ENCODE peak calls at places on chromosomes 13 and 19, in nine cellular contexts. E is CD4-positive, alpha-beta memory T cell; R is astrocyte; S is body of pancreas; Z is HCT116; V is fibroblast of lung; Q is K562; O is SJCRH30; B is neuronal stem cell. D is an unnamed sample. For H3K4me1, the result is how much of the 10 kb centered on the place peaks cover.

GRCh38 chr13:112058519-112058873 is 8.5 kb upstream of the SOX1 start:
- DNase-seq in E (no peak), R (no peak), S (no peak), Z (no peak), V (no peak), Q (no peak), O (no peak), B (no peak), D (no peak)

GRCh38 chr13:104779311-104779710 is 1713.1 kb upstream of the SLC10A2 start:
- DNase-seq in E (no peak), R (peak), S (no peak), Z (no peak), V (peak), Q (no peak), O (peak), B (peak), D (no peak)

GRCh38 chr13:90721937-90722336 is 625.5 kb upstream of the MIR17HG start:
- DNase-seq in E (no peak), R (no peak), S (no peak), Z (no peak), V (no peak), Q (no peak), O (no peak), B (no peak), D (no peak)

GRCh38 chr19:39792999-39793546 is 14.4 kb downstream of the LEUTX start:
- DNase-seq in E (peak), R (peak), S (peak), Z (peak), V (peak), Q (peak), O (peak), B (peak), D (peak)

GRCh38 chr13:60619461-60619860 is 222.4 kb downstream of the TDRD3 start:
- DNase-seq in E (no peak), R (no peak), S (no peak), Z (no peak), V (no peak), Q (no peak), O (no peak), B (no peak), D (no peak)

GRCh38 chr13:93246069-93246468 is 19.5 kb downstream of the GPC6 start:
- DNase-seq in E (no peak), R (no peak), S (no peak), Z (no peak), V (no peak), Q (no peak), O (no peak), B (no peak), D (no peak)

GRCh38 chr13:45873491-45874360 is 22.2 kb upstream of the SIAH3 start:
- DNase-seq in E (no peak), R (peak), S (no peak), Z (peak), V (no peak), Q (no peak), O (no peak), B (no peak), D (no peak)

GRCh38 chr19:16368385-16369305 is 44.0 kb downstream of the KLF2 start:
- DNase-seq in E (peak), R (no peak), S (no peak), Z (no peak), V (no peak), Q (no peak), O (no peak), B (no peak), D (peak)

GRCh38 chr13:41416276-41416675 is 41.1 kb upstream of the RGCC start:
- DNase-seq in E (no peak), R (no peak), S (no peak), Z (no peak), V (no peak), Q (no peak), O (no peak), B (no peak), D (no peak)

GRCh38 chr19:53130506-53130905 is 2.2 kb downstream of the ZNF415 start:
- DNase-seq in E (no peak), R (no peak), S (no peak), Z (no peak), V (no peak), Q (no peak), O (no peak), B (no peak), D (no peak)

GRCh38 chr13:85497652-85498051 is 301.6 kb downstream of the SLITRK6 start:
- DNase-seq in E (no peak), R (peak), S (no peak), Z (no peak), V (peak), Q (no peak), O (peak), B (no peak), D (no peak)

GRCh38 chr13:50810468-50810867 is 33.0 kb downstream of the DLEU7 start:
- DNase-seq in E (no peak), R (no peak), S (no peak), Z (no peak), V (no peak), Q (no peak), O (no peak), B (no peak), D (no peak)

GRCh38 chr19:1252818-1253513 is 4.6 kb downstream of the MIDN start:
- DNase-seq in E (peak), R (peak), S (peak), Z (no peak), V (peak), Q (peak), O (peak), B (no peak), D (peak)

GRCh38 chr13:43357435-43358065 is 334.2 kb downstream of the DNAJC15 start:
- DNase-seq in E (no peak), R (no peak), S (no peak), Z (no peak), V (no peak), Q (no peak), O (no peak), B (no peak), D (peak)

GRCh38 chr19:49585023-49585422 is 3.9 kb downstream of the PRRG2 start:
- DNase-seq in E (no peak), R (no peak), S (no peak), Z (no peak), V (no peak), Q (peak), O (no peak), B (no peak), D (no peak)

GRCh38 chr13:96946709-96947311 is 47.5 kb downstream of the OXGR1 start:
- DNase-seq in E (no peak), R (no peak), S (no peak), Z (no peak), V (no peak), Q (no peak), O (no peak), B (no peak), D (no peak)

GRCh38 chr13:110323986-110324749 is 17.1 kb downstream of the COL4A2 start:
- DNase-seq in E (no peak), R (no peak), S (no peak), Z (no peak), V (no peak), Q (no peak), O (no peak), B (no peak), D (no peak)

GRCh38 chr19:49538643-49539042 is 10.8 kb downstream of the RCN3 start:
- DNase-seq in E (no peak), R (no peak), S (no peak), Z (no peak), V (no peak), Q (no peak), O (no peak), B (no peak), D (no peak)

GRCh38 chr19:22532388-22533310 is 101.5 kb upstream of the ZNF492 start:
- DNase-seq in E (no peak), R (no peak), S (peak), Z (no peak), V (no peak), Q (no peak), O (no peak), B (no peak), D (no peak)

GRCh38 chr13:86563308-86563707 is 764.1 kb upstream of the SLITRK6 start:
- DNase-seq in E (no peak), R (peak), S (no peak), Z (no peak), V (peak), Q (no peak), O (no peak), B (no peak), D (no peak)

GRCh38 chr13:38202730-38203129 is 146.9 kb upstream of the UFM1 start:
- DNase-seq in E (no peak), R (peak), S (no peak), Z (no peak), V (no peak), Q (no peak), O (no peak), B (no peak), D (no peak)

GRCh38 chr13:32314968-32315254 is 252 bp downstream of the ZAR1L start:
- DNase-seq in E (peak), R (peak), S (peak), Z (peak), V (peak), Q (peak), O (peak), B (peak), D (no peak)

GRCh38 chr13:37716395-37716794 is 117.8 kb upstream of the POSTN start:
- DNase-seq in E (no peak), R (peak), S (no peak), Z (no peak), V (peak), Q (no peak), O (no peak), B (no peak), D (no peak)

GRCh38 chr19:45528149-45528743 is 21.0 kb downstream of the VASP start:
- DNase-seq in E (no peak), R (peak), S (peak), Z (no peak), V (peak), Q (peak), O (no peak), B (no peak), D (no peak)

GRCh38 chr19:10505583-10506229 is 2.5 kb upstream of the KEAP1 start:
- DNase-seq in E (peak), R (no peak), S (peak), Z (peak), V (peak), Q (peak), O (peak), B (peak), D (peak)

GRCh38 chr13:30216111-30216510 is 91.2 kb downstream of the KATNAL1 start:
- DNase-seq in E (no peak), R (no peak), S (no peak), Z (no peak), V (no peak), Q (no peak), O (no peak), B (no peak), D (no peak)

GRCh38 chr13:89514534-89515312 is 1832.8 kb upstream of the MIR17HG start:
- DNase-seq in E (no peak), R (peak), S (peak), Z (no peak), V (peak), Q (no peak), O (peak), B (peak), D (no peak)

GRCh38 chr19:55005684-55006488 is 32.2 kb downstream of the GP6 start:
- DNase-seq in E (peak), R (peak), S (peak), Z (peak), V (peak), Q (peak), O (peak), B (no peak), D (no peak)

GRCh38 chr13:22469421-22469820 is 711.4 kb upstream of the SGCG start:
- DNase-seq in E (no peak), R (no peak), S (no peak), Z (no peak), V (no peak), Q (no peak), O (no peak), B (no peak), D (no peak)

GRCh38 chr19:52170863-52171320 is 529 bp downstream of the ZNF836 start:
- DNase-seq in E (no peak), R (no peak), S (no peak), Z (no peak), V (no peak), Q (no peak), O (peak), B (no peak), D (peak)

GRCh38 chr13:41455725-41456419 is 1.5 kb upstream of the RGCC start:
- DNase-seq in E (no peak), R (no peak), S (no peak), Z (no peak), V (no peak), Q (no peak), O (no peak), B (no peak), D (no peak)

GRCh38 chr13:90968510-90968909 is 379.0 kb upstream of the MIR17HG start:
- DNase-seq in E (no peak), R (no peak), S (peak), Z (peak), V (peak), Q (no peak), O (peak), B (peak), D (no peak)

GRCh38 chr13:49908637-49909036 is 27.5 kb downstream of the SPRYD7 start:
- DNase-seq in E (no peak), R (no peak), S (no peak), Z (peak), V (no peak), Q (no peak), O (no peak), B (no peak), D (no peak)

DNA sequence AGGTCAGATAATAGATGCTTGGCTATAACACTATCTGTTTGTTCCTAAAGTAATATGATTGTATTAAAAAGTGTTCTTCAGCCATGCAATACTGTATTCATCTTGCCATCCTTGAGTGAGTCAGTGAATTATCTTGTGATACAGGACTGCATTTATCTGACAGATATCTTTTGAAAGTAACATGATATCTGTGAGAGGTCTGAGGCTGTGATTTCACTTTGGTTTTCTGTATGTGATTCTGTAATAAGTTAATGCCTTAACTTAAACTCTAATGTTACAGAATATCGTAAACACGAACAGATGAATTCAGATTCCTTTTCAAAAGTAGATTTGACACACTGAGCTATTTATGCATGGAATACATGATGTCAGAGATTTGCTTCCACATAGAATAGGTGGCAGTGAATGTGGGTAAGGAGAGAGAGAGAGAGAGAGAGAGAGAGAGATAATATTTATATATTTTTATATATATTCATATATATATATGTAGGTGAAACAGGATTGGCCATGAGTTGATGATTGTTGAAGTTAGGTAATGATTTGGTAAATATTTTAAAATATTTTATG is 97.9 kb upstream of the RNF113B start:
- DNase-seq in E (no peak), R (peak), S (no peak), Z (no peak), V (peak), Q (no peak), O (no peak), B (no peak), D (no peak)
- H3K4me1 ChIP-seq in E (under half), R (under half), S (under half), Z (under half), V (under half), Q (under half), O (under half), B (under half), D (under half)

GRCh38 chr13:24269803-24270202 is 39.6 kb upstream of the C1QTNF9 start:
- DNase-seq in E (no peak), R (no peak), S (no peak), Z (no peak), V (peak), Q (no peak), O (no peak), B (no peak), D (no peak)

GRCh38 chr13:24271611-24272451 is 37.5 kb upstream of the C1QTNF9 start:
- DNase-seq in E (peak), R (peak), S (peak), Z (no peak), V (peak), Q (no peak), O (peak), B (no peak), D (peak)

GRCh38 chr13:24272452-24273161 is 36.8 kb upstream of the C1QTNF9 start:
- DNase-seq in E (no peak), R (no peak), S (no peak), Z (no peak), V (no peak), Q (no peak), O (peak), B (no peak), D (peak)

GRCh38 chr13:24270639-24271131 is 38.7 kb upstream of the C1QTNF9 start:
- DNase-seq in E (peak), R (peak), S (peak), Z (no peak), V (peak), Q (no peak), O (peak), B (no peak), D (peak)

DNA sequence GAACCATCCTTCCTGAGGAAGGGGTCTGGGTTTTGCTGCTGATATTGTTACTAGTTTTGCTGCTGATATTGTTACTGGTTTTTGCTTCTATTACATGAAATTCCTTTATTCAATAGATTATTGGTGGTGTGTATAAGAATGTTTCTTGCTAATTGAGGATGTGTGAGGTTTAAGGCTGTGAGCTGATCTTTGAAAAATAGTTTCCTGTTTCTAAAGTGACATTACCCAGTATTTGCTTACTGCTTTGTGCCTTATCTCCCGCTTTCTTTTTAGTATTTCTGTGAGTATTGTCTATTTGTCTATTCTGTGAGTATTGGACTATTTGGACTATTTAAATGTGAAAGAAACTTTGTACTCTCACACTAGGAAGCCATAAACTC is 38.2 kb upstream of the C1QTNF9 start:
- DNase-seq in E (no peak), R (no peak), S (no peak), Z (no peak), V (no peak), Q (no peak), O (no peak), B (no peak), D (no peak)
- H3K4me1 ChIP-seq in E (half or more), R (under half), S (half or more), Z (under half), V (under half), Q (under half), O (under half), B (under half), D (half or more)

DNA sequence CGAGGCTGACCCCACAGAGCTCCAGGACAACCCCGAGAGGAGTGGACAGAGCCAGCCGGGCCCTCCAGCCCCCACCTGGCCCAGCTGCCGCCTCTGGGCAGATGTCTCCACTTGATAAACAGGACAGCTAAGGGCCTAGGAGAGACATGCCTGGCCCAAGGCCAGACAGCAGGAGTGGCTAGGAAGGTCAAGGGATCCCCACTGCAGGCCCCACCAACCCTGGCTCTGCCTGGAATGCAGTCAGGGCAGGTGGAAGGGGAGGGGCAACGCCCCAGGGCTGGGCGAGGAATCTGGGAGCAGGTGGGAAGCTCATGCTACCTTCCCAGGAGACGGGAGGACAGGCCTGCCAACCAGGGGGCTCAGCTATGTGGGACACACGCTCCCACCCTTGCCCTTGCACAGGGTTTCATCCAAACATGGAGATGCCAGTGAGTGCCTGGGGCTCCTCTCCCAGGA is 25.2 kb downstream of the SH3GL1 start:
- DNase-seq in E (no peak), R (no peak), S (peak), Z (no peak), V (no peak), Q (peak), O (peak), B (no peak), D (no peak)
- H3K4me1 ChIP-seq in E (half or more), R (half or more), S (half or more), Z (half or more), V (under half), Q (half or more), O (under half), B (under half), D (half or more)

GRCh38 chr19:6023936-6024335 is 46.0 kb upstream of the RANBP3 start:
- DNase-seq in E (no peak), R (no peak), S (no peak), Z (no peak), V (no peak), Q (no peak), O (no peak), B (no peak), D (peak)
- H3K4me1 ChIP-seq in E (under half), R (under half), S (under half), Z (under half), V (under half), Q (under half), O (under half), B (under half), D (under half)

DNA sequence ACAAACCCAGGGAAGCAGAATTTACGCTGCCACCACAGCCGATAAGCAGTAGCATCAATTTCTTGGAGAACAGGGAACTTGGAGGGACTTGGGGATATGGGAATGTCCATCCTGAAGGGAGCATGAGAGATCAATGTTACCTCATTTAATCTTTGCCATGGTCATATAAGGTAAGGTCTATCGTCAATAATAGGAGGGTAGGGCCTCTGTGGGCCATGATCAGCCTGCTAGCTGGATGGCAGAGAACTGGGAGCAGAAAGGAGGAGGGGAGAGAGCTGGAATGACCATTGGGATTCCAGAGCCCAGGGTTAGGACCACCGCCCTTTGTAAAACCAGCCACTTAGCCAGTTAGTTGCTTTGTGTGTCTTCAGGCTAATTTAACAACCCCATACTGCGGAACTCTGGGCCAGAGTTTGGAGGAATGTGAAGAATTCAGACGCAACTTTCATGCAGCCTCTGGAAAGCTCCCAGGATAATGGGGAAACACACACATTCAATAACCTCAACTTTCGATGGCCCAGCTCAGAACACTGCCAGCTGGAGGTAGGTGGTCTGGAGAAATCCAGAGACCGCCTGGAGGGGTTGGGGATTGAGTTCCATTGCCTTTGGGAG is 40.3 kb downstream of the ZNF557 start:
- DNase-seq in E (no peak), R (no peak), S (peak), Z (no peak), V (no peak), Q (no peak), O (peak), B (peak), D (no peak)
- H3K4me1 ChIP-seq in E (under half), R (under half), S (under half), Z (under half), V (under half), Q (under half), O (under half), B (under half), D (under half)

GRCh38 chr19:12782174-12782423 is 6.7 kb upstream of the HOOK2 start:
- DNase-seq in E (peak), R (no peak), S (no peak), Z (no peak), V (no peak), Q (no peak), O (no peak), B (no peak), D (no peak)
- H3K4me1 ChIP-seq in E (half or more), R (half or more), S (half or more), Z (half or more), V (under half), Q (half or more), O (under half), B (under half), D (half or more)

GRCh38 chr13:113403255-113404104 is 39.5 kb upstream of the GRTP1 start:
- DNase-seq in E (no peak), R (no peak), S (no peak), Z (no peak), V (no peak), Q (no peak), O (peak), B (no peak), D (no peak)

GRCh38 chr13:113400621-113401451 is 36.9 kb upstream of the GRTP1 start:
- DNase-seq in E (no peak), R (no peak), S (no peak), Z (no peak), V (no peak), Q (no peak), O (no peak), B (no peak), D (no peak)

GRCh38 chr13:113399755-113400149 is 35.8 kb upstream of the GRTP1 start:
- DNase-seq in E (no peak), R (no peak), S (no peak), Z (no peak), V (no peak), Q (no peak), O (no peak), B (no peak), D (no peak)

GRCh38 chr13:113402471-113403254 is 38.7 kb upstream of the GRTP1 start:
- DNase-seq in E (no peak), R (no peak), S (no peak), Z (no peak), V (no peak), Q (no peak), O (no peak), B (no peak), D (no peak)

GRCh38 chr13:113401452-113402415 is 37.8 kb upstream of the GRTP1 start:
- DNase-seq in E (no peak), R (no peak), S (no peak), Z (no peak), V (no peak), Q (no peak), O (no peak), B (no peak), D (no peak)
- H3K4me1 ChIP-seq in E (under half), R (under half), S (under half), Z (under half), V (under half), Q (under half), O (under half), B (under half), D (under half)